ENCODE peak calls at places on chromosomes 16 and 17, in four cellular contexts. One of them, this sample, is unnamed.

GRCh38 chr17:300881-301280 is 51.7 kb downstream of the RPH3AL start:
- DNase-seq in K562: no peak
- DNase-seq in Panc1: no peak
- DNase-seq in HFF-Myc: no peak
- DNase-seq in this sample: no peak

GRCh38 chr16:28863929-28864886 is 565 bp downstream of the SH2B1 start:
- DNase-seq in K562: peak
- DNase-seq in Panc1: no peak
- DNase-seq in HFF-Myc: no peak
- DNase-seq in this sample: peak

GRCh38 chr17:40095944-40096791 is 4.2 kb downstream of the NR1D1 start:
- DNase-seq in K562: no peak
- DNase-seq in Panc1: no peak
- DNase-seq in HFF-Myc: no peak
- DNase-seq in this sample: no peak

GRCh38 chr16:85912271-85912974 is 13.5 kb downstream of the IRF8 start:
- DNase-seq in K562: no peak
- DNase-seq in Panc1: no peak
- DNase-seq in HFF-Myc: no peak
- DNase-seq in this sample: peak

GRCh38 chr17:16449121-16449570 is 33.8 kb downstream of the TRPV2 start:
- DNase-seq in K562: no peak
- DNase-seq in Panc1: no peak
- DNase-seq in HFF-Myc: no peak
- DNase-seq in this sample: peak

GRCh38 chr17:28748852-28749515 is 5.2 kb downstream of the TRAF4 start:
- DNase-seq in K562: no peak
- DNase-seq in Panc1: no peak
- DNase-seq in HFF-Myc: no peak
- DNase-seq in this sample: no peak

GRCh38 chr16:50683689-50684374 is 2.7 kb upstream of the SNX20 start:
- DNase-seq in K562: no peak
- DNase-seq in Panc1: no peak
- DNase-seq in HFF-Myc: no peak
- DNase-seq in this sample: no peak

GRCh38 chr16:27243725-27244362 is 24.7 kb downstream of the NSMCE1 start:
- DNase-seq in K562: no peak
- DNase-seq in Panc1: no peak
- DNase-seq in HFF-Myc: no peak
- DNase-seq in this sample: no peak

GRCh38 chr17:80358861-80359260 is 56.1 kb upstream of the ENDOV start:
- DNase-seq in K562: no peak
- DNase-seq in Panc1: no peak
- DNase-seq in HFF-Myc: no peak
- DNase-seq in this sample: no peak

GRCh38 chr16:66682271-66682670 is 14.3 kb downstream of the CMTM4 start:
- DNase-seq in K562: no peak
- DNase-seq in Panc1: no peak
- DNase-seq in HFF-Myc: no peak
- DNase-seq in this sample: no peak

GRCh38 chr16:10668322-10669045 is 26.2 kb downstream of the TEKT5 start:
- DNase-seq in K562: no peak
- DNase-seq in Panc1: peak
- DNase-seq in HFF-Myc: no peak
- DNase-seq in this sample: peak

GRCh38 chr16:13858873-13859580 is 60.9 kb upstream of the ERCC4 start:
- DNase-seq in K562: no peak
- DNase-seq in Panc1: no peak
- DNase-seq in HFF-Myc: no peak
- DNase-seq in this sample: no peak

GRCh38 chr16:8113843-8114242 is 476.5 kb downstream of the TMEM114 start:
- DNase-seq in K562: no peak
- DNase-seq in Panc1: no peak
- DNase-seq in HFF-Myc: no peak
- DNase-seq in this sample: no peak

GRCh38 chr16:11316331-11317015 is 28.8 kb upstream of the RMI2 start:
- DNase-seq in K562: no peak
- DNase-seq in Panc1: no peak
- DNase-seq in HFF-Myc: no peak
- DNase-seq in this sample: no peak

GRCh38 chr17:78865682-78866390 is 25.2 kb upstream of the USP36 start:
- DNase-seq in K562: peak
- DNase-seq in Panc1: peak
- DNase-seq in HFF-Myc: peak
- DNase-seq in this sample: peak

GRCh38 chr17:27597188-27597580 is 33.8 kb upstream of the LGALS9 start:
- DNase-seq in K562: no peak
- DNase-seq in Panc1: no peak
- DNase-seq in HFF-Myc: no peak
- DNase-seq in this sample: no peak

GRCh38 chr17:49388692-49389513 is 25.8 kb downstream of the PHB1 start:
- DNase-seq in K562: no peak
- DNase-seq in Panc1: no peak
- DNase-seq in HFF-Myc: no peak
- DNase-seq in this sample: peak

GRCh38 chr16:59698341-59698979 is 964.3 kb upstream of the GOT2 start:
- DNase-seq in K562: no peak
- DNase-seq in Panc1: no peak
- DNase-seq in HFF-Myc: peak
- DNase-seq in this sample: peak

GRCh38 chr16:4381935-4382794 is 10.5 kb downstream of the VASN start:
- DNase-seq in K562: peak
- DNase-seq in Panc1: no peak
- DNase-seq in HFF-Myc: no peak
- DNase-seq in this sample: no peak

GRCh38 chr17:47257651-47258339 is 4.2 kb downstream of the ITGB3 start:
- DNase-seq in K562: no peak
- DNase-seq in Panc1: no peak
- DNase-seq in HFF-Myc: no peak
- DNase-seq in this sample: peak

GRCh38 chr17:35371934-35372333 is 1.5 kb downstream of the SLFN11 start:
- DNase-seq in K562: no peak
- DNase-seq in Panc1: no peak
- DNase-seq in HFF-Myc: no peak
- DNase-seq in this sample: no peak

GRCh38 chr16:2178321-2179106 is 17.9 kb downstream of the CASKIN1 start:
- DNase-seq in K562: peak
- DNase-seq in Panc1: no peak
- DNase-seq in HFF-Myc: no peak
- DNase-seq in this sample: peak
- H3K4me3 ChIP-seq in K562: no peak
- H3K4me3 ChIP-seq in Panc1: no peak
- H3K4me3 ChIP-seq in HFF-Myc: no peak
- H3K4me3 ChIP-seq in this sample: no peak

GRCh38 chr16:6165330-6165984 is 1067.9 kb upstream of the EEF2KMT start:
- DNase-seq in K562: no peak
- DNase-seq in Panc1: no peak
- DNase-seq in HFF-Myc: no peak
- DNase-seq in this sample: no peak
- TF ChIP-seq CTCF in K562: no peak
- TF ChIP-seq CTCF in Panc1: peak
- TF ChIP-seq CTCF in HFF-Myc: no peak
- TF ChIP-seq CTCF in this sample: no peak

DNA sequence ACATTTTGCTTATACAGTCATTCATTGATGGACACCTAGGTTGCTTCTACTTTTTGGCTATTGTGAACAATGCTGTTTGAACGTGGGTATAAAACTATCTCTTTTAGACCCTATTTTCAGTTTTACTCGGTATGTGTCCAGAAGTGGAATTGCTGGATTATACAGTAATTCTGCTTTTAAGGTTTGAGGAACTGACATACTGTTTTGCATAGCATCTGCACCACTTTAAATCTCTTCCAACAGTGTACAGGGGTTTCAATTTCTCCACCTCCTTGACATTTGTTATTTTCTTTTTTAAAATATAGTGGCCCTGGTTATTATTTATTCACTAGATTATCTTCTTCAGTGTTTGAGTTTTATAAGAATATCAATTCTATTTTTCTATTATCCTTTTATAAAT is 116.9 kb downstream of the USP22 start:
- DNase-seq in K562: no peak
- DNase-seq in Panc1: no peak
- DNase-seq in HFF-Myc: no peak
- DNase-seq in this sample: no peak
- H3K4me3 ChIP-seq in K562: no peak
- H3K4me3 ChIP-seq in Panc1: no peak
- H3K4me3 ChIP-seq in HFF-Myc: no peak
- H3K4me3 ChIP-seq in this sample: no peak

DNA sequence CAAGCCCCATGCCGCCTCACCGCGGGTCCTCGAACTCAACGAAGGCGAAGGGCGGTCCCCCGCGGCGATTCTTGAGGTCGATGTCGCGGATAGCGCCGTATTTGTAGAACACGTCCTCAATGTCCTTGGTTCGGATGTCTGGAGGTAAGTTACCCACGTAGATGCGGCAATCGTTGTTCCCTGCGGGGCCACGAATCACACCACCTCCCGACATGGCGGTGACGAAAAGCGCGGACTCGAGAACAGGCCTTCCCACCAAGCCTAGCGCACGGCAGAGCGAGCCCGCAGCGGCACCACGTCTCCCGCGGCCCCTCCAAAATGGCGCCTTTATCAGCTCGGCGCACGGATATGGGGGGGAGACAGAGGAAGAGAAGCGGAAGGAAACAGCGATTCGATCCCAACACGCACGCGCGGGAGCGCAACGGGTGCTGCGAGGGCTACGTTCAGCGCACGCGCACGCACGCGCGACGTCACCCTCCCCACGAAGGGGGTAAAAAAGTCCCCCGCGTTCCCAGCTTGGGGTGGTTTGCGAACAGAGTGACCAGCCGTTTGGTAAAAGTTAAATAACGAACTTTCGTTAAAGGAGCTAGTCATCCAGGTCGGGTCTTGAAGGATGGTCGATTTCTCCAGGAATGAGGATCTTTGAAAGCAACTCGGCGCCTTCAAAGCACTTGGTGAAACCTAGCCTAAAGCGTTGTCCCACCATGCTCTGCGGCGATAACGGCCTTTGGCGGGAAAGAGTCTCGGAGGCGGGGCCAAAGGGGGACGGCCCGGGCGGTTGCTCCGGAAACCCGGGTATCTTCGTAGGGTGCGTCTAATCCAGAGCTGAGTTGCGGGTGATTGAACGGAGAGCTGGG is at the start of gene SRSF1:
- DNase-seq in K562: peak
- DNase-seq in Panc1: peak
- DNase-seq in HFF-Myc: peak
- DNase-seq in this sample: peak
- TF ChIP-seq CTCF in K562: no peak
- TF ChIP-seq CTCF in Panc1: no peak
- TF ChIP-seq CTCF in HFF-Myc: no peak
- TF ChIP-seq CTCF in this sample: no peak

GRCh38 chr17:14116263-14117024 is 47.1 kb downstream of the COX10 start:
- DNase-seq in K562: no peak
- DNase-seq in Panc1: no peak
- DNase-seq in HFF-Myc: no peak
- DNase-seq in this sample: no peak

GRCh38 chr17:14119546-14119945 is 50.2 kb downstream of the COX10 start:
- DNase-seq in K562: no peak
- DNase-seq in Panc1: no peak
- DNase-seq in HFF-Myc: no peak
- DNase-seq in this sample: no peak

GRCh38 chr17:14123579-14124278 is 54.4 kb downstream of the COX10 start:
- DNase-seq in K562: no peak
- DNase-seq in Panc1: no peak
- DNase-seq in HFF-Myc: no peak
- DNase-seq in this sample: no peak

GRCh38 chr17:14121952-14122351 is 52.6 kb downstream of the COX10 start:
- DNase-seq in K562: no peak
- DNase-seq in Panc1: no peak
- DNase-seq in HFF-Myc: no peak
- DNase-seq in this sample: no peak

GRCh38 chr17:14118951-14119350 is 49.6 kb downstream of the COX10 start:
- DNase-seq in K562: no peak
- DNase-seq in Panc1: no peak
- DNase-seq in HFF-Myc: no peak
- DNase-seq in this sample: no peak
- H3K4me3 ChIP-seq in K562: no peak
- H3K4me3 ChIP-seq in Panc1: no peak
- H3K4me3 ChIP-seq in HFF-Myc: no peak
- H3K4me3 ChIP-seq in this sample: no peak

GRCh38 chr16:2025251-2025650 is 1.5 kb upstream of the NHERF2 start:
- DNase-seq in K562: no peak
- DNase-seq in Panc1: no peak
- DNase-seq in HFF-Myc: no peak
- DNase-seq in this sample: no peak
- TF ChIP-seq CTCF in K562: no peak
- TF ChIP-seq CTCF in Panc1: no peak
- TF ChIP-seq CTCF in HFF-Myc: no peak
- TF ChIP-seq CTCF in this sample: no peak

DNA sequence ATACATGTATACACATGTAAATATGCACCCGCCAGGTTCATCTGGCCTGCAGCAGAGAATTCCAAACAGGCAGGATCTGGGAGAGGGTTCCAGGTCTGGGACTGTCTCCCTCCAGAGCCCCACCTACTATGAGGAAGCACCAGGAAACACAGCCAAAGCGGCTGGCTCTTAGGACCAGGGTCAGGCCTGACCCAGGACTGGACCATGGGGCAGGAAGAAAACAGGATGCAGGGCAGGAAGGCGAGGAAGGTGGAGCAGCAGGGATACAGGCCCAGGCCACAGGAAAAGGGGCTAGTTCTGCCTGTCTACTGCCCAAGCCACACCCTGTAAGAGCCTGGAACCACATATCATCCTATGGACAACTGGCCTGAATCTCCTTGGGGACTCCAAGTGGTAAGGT is 2.2 kb downstream of the HID1 start:
- DNase-seq in K562: no peak
- DNase-seq in Panc1: no peak
- DNase-seq in HFF-Myc: no peak
- DNase-seq in this sample: no peak
- H3K4me3 ChIP-seq in K562: no peak
- H3K4me3 ChIP-seq in Panc1: no peak
- H3K4me3 ChIP-seq in HFF-Myc: no peak
- H3K4me3 ChIP-seq in this sample: no peak

GRCh38 chr16:53510704-53511070 is 7.7 kb upstream of the AKTIP start:
- DNase-seq in K562: no peak
- DNase-seq in Panc1: no peak
- DNase-seq in HFF-Myc: no peak
- DNase-seq in this sample: no peak
- TF ChIP-seq CTCF in K562: no peak
- TF ChIP-seq CTCF in Panc1: peak
- TF ChIP-seq CTCF in HFF-Myc: no peak
- TF ChIP-seq CTCF in this sample: no peak

This sample was measured in cardiac fibroblast.